ENCODE peak calls at places on chromosomes 3 and 15, in ten cellular contexts. One of them, this sample, is unnamed.

GRCh38 chr3:184682671-184683070 is 29.2 kb downstream of the MAGEF1 start:
- DNase-seq in naive thymus-derived CD4-positive, alpha-beta T cell: no peak
- DNase-seq in neuronal stem cell: no peak
- DNase-seq in heart right ventricle: no peak
- DNase-seq in adrenal gland: no peak
- DNase-seq in left ventricle myocardium inferior: no peak
- DNase-seq in left lung: no peak
- DNase-seq in heart left ventricle: no peak
- DNase-seq in SK-N-SH: no peak
- DNase-seq in HepG2: no peak
- DNase-seq in this sample: no peak

GRCh38 chr3:55330756-55331155 is 156.3 kb downstream of the WNT5A start:
- DNase-seq in adrenal gland: no peak
- DNase-seq in SK-N-SH: no peak
- DNase-seq in heart left ventricle: no peak
- DNase-seq in left ventricle myocardium inferior: no peak
- DNase-seq in left lung: no peak
- DNase-seq in HepG2: no peak
- DNase-seq in neuronal stem cell: no peak
- DNase-seq in naive thymus-derived CD4-positive, alpha-beta T cell: no peak
- DNase-seq in heart right ventricle: no peak
- DNase-seq in this sample: no peak

GRCh38 chr15:48579945-48580671 is 65.4 kb downstream of the FBN1 start:
- DNase-seq in HepG2: no peak
- DNase-seq in adrenal gland: no peak
- DNase-seq in left lung: no peak
- DNase-seq in heart right ventricle: no peak
- DNase-seq in naive thymus-derived CD4-positive, alpha-beta T cell: no peak
- DNase-seq in heart left ventricle: no peak
- DNase-seq in SK-N-SH: no peak
- DNase-seq in neuronal stem cell: no peak
- DNase-seq in left ventricle myocardium inferior: no peak
- DNase-seq in this sample: no peak

GRCh38 chr3:14608298-14608697 is 43.3 kb upstream of the CCDC174 start:
- DNase-seq in heart right ventricle: no peak
- DNase-seq in SK-N-SH: no peak
- DNase-seq in naive thymus-derived CD4-positive, alpha-beta T cell: no peak
- DNase-seq in left ventricle myocardium inferior: no peak
- DNase-seq in neuronal stem cell: no peak
- DNase-seq in left lung: no peak
- DNase-seq in adrenal gland: no peak
- DNase-seq in heart left ventricle: no peak
- DNase-seq in HepG2: no peak
- DNase-seq in this sample: no peak

GRCh38 chr3:73433681-73434080 is 191.1 kb downstream of the PDZRN3 start:
- DNase-seq in heart right ventricle: no peak
- DNase-seq in adrenal gland: no peak
- DNase-seq in neuronal stem cell: no peak
- DNase-seq in SK-N-SH: no peak
- DNase-seq in HepG2: no peak
- DNase-seq in heart left ventricle: no peak
- DNase-seq in naive thymus-derived CD4-positive, alpha-beta T cell: no peak
- DNase-seq in left lung: no peak
- DNase-seq in left ventricle myocardium inferior: no peak
- DNase-seq in this sample: no peak

GRCh38 chr3:53680026-53680425 is 166.2 kb downstream of the CHDH start:
- DNase-seq in heart right ventricle: no peak
- DNase-seq in neuronal stem cell: no peak
- DNase-seq in SK-N-SH: peak; percentile 79
- DNase-seq in naive thymus-derived CD4-positive, alpha-beta T cell: no peak
- DNase-seq in left ventricle myocardium inferior: peak; percentile 24
- DNase-seq in left lung: no peak
- DNase-seq in adrenal gland: peak; percentile 44
- DNase-seq in heart left ventricle: no peak
- DNase-seq in HepG2: no peak
- DNase-seq in this sample: no peak

GRCh38 chr3:122230174-122230573 is 46.7 kb downstream of the CASR start:
- DNase-seq in heart left ventricle: no peak
- DNase-seq in adrenal gland: no peak
- DNase-seq in left ventricle myocardium inferior: no peak
- DNase-seq in heart right ventricle: no peak
- DNase-seq in naive thymus-derived CD4-positive, alpha-beta T cell: no peak
- DNase-seq in neuronal stem cell: no peak
- DNase-seq in HepG2: no peak
- DNase-seq in SK-N-SH: no peak
- DNase-seq in left lung: no peak
- DNase-seq in this sample: no peak

GRCh38 chr3:150106752-150107428 is 136.2 kb upstream of the PFN2 start:
- DNase-seq in heart left ventricle: no peak
- DNase-seq in HepG2: no peak
- DNase-seq in left ventricle myocardium inferior: no peak
- DNase-seq in left lung: no peak
- DNase-seq in adrenal gland: no peak
- DNase-seq in SK-N-SH: peak; percentile 15
- DNase-seq in naive thymus-derived CD4-positive, alpha-beta T cell: no peak
- DNase-seq in neuronal stem cell: peak; percentile 36
- DNase-seq in heart right ventricle: no peak
- DNase-seq in this sample: peak; percentile 62

GRCh38 chr15:66292261-66293084 is 895 bp upstream of the DIS3L start:
- DNase-seq in adrenal gland: no peak
- DNase-seq in naive thymus-derived CD4-positive, alpha-beta T cell: no peak
- DNase-seq in left ventricle myocardium inferior: no peak
- DNase-seq in left lung: no peak
- DNase-seq in HepG2: no peak
- DNase-seq in heart left ventricle: no peak
- DNase-seq in neuronal stem cell: no peak
- DNase-seq in SK-N-SH: no peak
- DNase-seq in heart right ventricle: no peak
- DNase-seq in this sample: no peak

DNA sequence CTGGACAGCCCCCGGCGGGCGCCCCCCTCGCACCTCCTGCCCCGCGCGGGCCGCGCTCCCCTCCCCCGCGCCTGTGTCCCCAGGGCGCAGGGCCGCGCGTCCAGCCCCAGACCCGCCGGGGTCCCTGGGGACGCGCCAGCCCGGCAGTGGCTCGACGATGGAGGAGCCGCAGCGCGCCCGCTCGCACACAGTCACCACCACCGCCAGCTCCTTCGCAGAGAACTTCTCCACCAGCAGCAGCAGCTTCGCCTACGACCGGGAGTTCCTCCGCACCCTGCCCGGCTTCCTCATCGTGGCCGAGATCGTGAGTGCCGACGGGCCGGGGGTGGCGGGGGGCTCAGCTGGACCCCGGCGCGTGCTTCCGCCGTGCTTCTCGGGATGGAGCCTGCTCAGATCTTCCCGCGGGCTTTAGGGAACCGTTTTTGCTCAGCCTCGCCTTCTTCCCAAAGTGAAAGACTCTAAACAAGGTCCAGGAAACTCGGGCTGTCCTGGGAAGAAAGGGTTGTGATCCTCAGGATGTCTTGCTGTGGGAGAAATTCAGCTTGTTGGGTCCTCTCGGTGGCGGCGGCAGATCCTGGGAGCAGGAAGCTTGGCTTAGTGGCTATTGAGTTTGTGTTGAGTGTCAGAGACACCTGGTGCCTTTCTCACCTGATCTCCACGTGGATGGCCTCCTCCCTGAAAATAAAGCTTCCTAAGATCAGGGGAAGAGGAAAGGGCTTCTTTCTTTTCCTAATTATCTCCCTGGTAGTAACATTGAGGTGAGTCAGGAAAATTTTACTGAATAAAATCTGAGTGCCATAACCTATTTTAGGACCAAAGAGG is 547 bp downstream of the CMTM8 start:
- DNase-seq in naive thymus-derived CD4-positive, alpha-beta T cell: peak; percentile 55
- DNase-seq in adrenal gland: no peak
- DNase-seq in heart left ventricle: peak; percentile 43
- DNase-seq in HepG2: no peak
- DNase-seq in left lung: no peak
- DNase-seq in left ventricle myocardium inferior: peak; percentile 43
- DNase-seq in heart right ventricle: peak; percentile 38
- DNase-seq in SK-N-SH: no peak
- DNase-seq in neuronal stem cell: no peak
- DNase-seq in this sample: peak; percentile 22
- H3K9me3 ChIP-seq in naive thymus-derived CD4-positive, alpha-beta T cell: no peaks in the 10 kb centered on the region
- H3K9me3 ChIP-seq in adrenal gland: no peaks in the 10 kb centered on the region
- H3K9me3 ChIP-seq in heart left ventricle: peaks cover 13% of the 10 kb centered on the region
- H3K9me3 ChIP-seq in HepG2: peaks cover 12% of the 10 kb centered on the region
- H3K9me3 ChIP-seq in left lung: no peaks in the 10 kb centered on the region
- H3K9me3 ChIP-seq in left ventricle myocardium inferior: peaks cover 15% of the 10 kb centered on the region
- H3K9me3 ChIP-seq in heart right ventricle: peaks cover 14% of the 10 kb centered on the region
- H3K9me3 ChIP-seq in SK-N-SH: no peaks in the 10 kb centered on the region
- H3K9me3 ChIP-seq in neuronal stem cell: peaks cover 2% of the 10 kb centered on the region
- H3K9me3 ChIP-seq in this sample: no peaks in the 10 kb centered on the region

GRCh38 chr15:25233766-25234350 is 205.0 kb downstream of the UBE3A start:
- DNase-seq in left lung: no peak
- DNase-seq in SK-N-SH: no peak
- DNase-seq in neuronal stem cell: no peak
- DNase-seq in left ventricle myocardium inferior: no peak
- DNase-seq in heart left ventricle: no peak
- DNase-seq in adrenal gland: no peak
- DNase-seq in heart right ventricle: no peak
- DNase-seq in naive thymus-derived CD4-positive, alpha-beta T cell: no peak
- DNase-seq in HepG2: no peak
- DNase-seq in this sample: no peak
- H3K9me3 ChIP-seq in left lung: no peaks in the 10 kb centered on the region
- H3K9me3 ChIP-seq in SK-N-SH: no peaks in the 10 kb centered on the region
- H3K9me3 ChIP-seq in neuronal stem cell: no peaks in the 10 kb centered on the region
- H3K9me3 ChIP-seq in left ventricle myocardium inferior: peaks cover 26% of the 10 kb centered on the region
- H3K9me3 ChIP-seq in heart left ventricle: peaks cover 25% of the 10 kb centered on the region
- H3K9me3 ChIP-seq in adrenal gland: no peaks in the 10 kb centered on the region
- H3K9me3 ChIP-seq in heart right ventricle: peaks cover 8% of the 10 kb centered on the region
- H3K9me3 ChIP-seq in naive thymus-derived CD4-positive, alpha-beta T cell: no peaks in the 10 kb centered on the region
- H3K9me3 ChIP-seq in HepG2: peaks cover 100% of the 10 kb centered on the region
- H3K9me3 ChIP-seq in this sample: no peaks in the 10 kb centered on the region

GRCh38 chr3:43017038-43017437 is 37.9 kb downstream of the GASK1A start:
- DNase-seq in left ventricle myocardium inferior: no peak
- DNase-seq in adrenal gland: no peak
- DNase-seq in heart left ventricle: no peak
- DNase-seq in heart right ventricle: no peak
- DNase-seq in left lung: no peak
- DNase-seq in naive thymus-derived CD4-positive, alpha-beta T cell: no peak
- DNase-seq in neuronal stem cell: no peak
- DNase-seq in SK-N-SH: no peak
- DNase-seq in HepG2: no peak
- DNase-seq in this sample: no peak

GRCh38 chr3:43019168-43019765 is 40.2 kb downstream of the GASK1A start:
- DNase-seq in SK-N-SH: no peak
- DNase-seq in neuronal stem cell: no peak
- DNase-seq in left ventricle myocardium inferior: no peak
- DNase-seq in adrenal gland: no peak
- DNase-seq in heart left ventricle: no peak
- DNase-seq in left lung: no peak
- DNase-seq in heart right ventricle: no peak
- DNase-seq in naive thymus-derived CD4-positive, alpha-beta T cell: no peak
- DNase-seq in HepG2: no peak
- DNase-seq in this sample: no peak

GRCh38 chr3:43015572-43016512 is 36.7 kb downstream of the GASK1A start:
- DNase-seq in left lung: no peak
- DNase-seq in heart right ventricle: no peak
- DNase-seq in neuronal stem cell: no peak
- DNase-seq in naive thymus-derived CD4-positive, alpha-beta T cell: no peak
- DNase-seq in SK-N-SH: no peak
- DNase-seq in left ventricle myocardium inferior: no peak
- DNase-seq in heart left ventricle: no peak
- DNase-seq in HepG2: no peak
- DNase-seq in adrenal gland: no peak
- DNase-seq in this sample: no peak

GRCh38 chr3:43016513-43016865 is 37.4 kb downstream of the GASK1A start:
- DNase-seq in neuronal stem cell: no peak
- DNase-seq in heart left ventricle: no peak
- DNase-seq in HepG2: no peak
- DNase-seq in left ventricle myocardium inferior: no peak
- DNase-seq in adrenal gland: no peak
- DNase-seq in naive thymus-derived CD4-positive, alpha-beta T cell: no peak
- DNase-seq in heart right ventricle: no peak
- DNase-seq in SK-N-SH: no peak
- DNase-seq in left lung: no peak
- DNase-seq in this sample: no peak

DNA sequence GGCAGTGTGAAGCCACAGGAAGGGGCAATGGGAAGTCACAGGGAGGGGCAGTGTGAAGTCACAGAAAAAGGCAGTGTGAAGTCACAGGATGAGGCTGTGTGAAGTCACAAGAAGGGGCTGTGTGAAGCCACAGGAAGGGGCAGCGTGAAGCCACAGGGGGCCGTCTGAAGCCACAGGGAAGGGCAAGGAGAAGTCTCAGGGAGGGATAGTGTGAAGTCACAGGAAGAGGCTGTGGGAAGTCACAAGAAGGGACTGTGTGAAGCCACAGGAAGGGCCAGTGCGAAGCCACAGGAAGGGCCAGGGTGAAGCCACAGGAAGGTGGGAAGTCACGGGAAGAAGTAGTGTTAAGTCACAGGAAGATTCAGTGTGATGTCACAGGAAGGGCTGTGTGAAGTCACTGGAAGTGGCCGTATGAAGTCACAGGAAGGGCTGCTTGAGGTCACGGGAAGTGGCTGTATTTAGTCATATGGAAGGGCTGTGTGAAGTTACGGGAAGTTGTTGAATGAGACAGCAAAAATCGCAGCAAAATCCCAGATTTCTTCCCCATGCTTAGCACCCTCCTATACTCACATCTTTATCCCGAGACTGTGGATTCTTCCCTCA is 38.6 kb downstream of the GASK1A start:
- DNase-seq in SK-N-SH: no peak
- DNase-seq in adrenal gland: no peak
- DNase-seq in neuronal stem cell: no peak
- DNase-seq in HepG2: no peak
- DNase-seq in naive thymus-derived CD4-positive, alpha-beta T cell: no peak
- DNase-seq in heart left ventricle: no peak
- DNase-seq in left lung: no peak
- DNase-seq in heart right ventricle: no peak
- DNase-seq in left ventricle myocardium inferior: no peak
- DNase-seq in this sample: no peak
- H3K9me3 ChIP-seq in SK-N-SH: no peaks in the 10 kb centered on the region
- H3K9me3 ChIP-seq in adrenal gland: no peaks in the 10 kb centered on the region
- H3K9me3 ChIP-seq in neuronal stem cell: peaks cover 9% of the 10 kb centered on the region
- H3K9me3 ChIP-seq in HepG2: peaks cover 45% of the 10 kb centered on the region
- H3K9me3 ChIP-seq in naive thymus-derived CD4-positive, alpha-beta T cell: peaks cover 32% of the 10 kb centered on the region
- H3K9me3 ChIP-seq in heart left ventricle: no peaks in the 10 kb centered on the region
- H3K9me3 ChIP-seq in left lung: no peaks in the 10 kb centered on the region
- H3K9me3 ChIP-seq in heart right ventricle: peaks cover 20% of the 10 kb centered on the region
- H3K9me3 ChIP-seq in left ventricle myocardium inferior: no peaks in the 10 kb centered on the region
- H3K9me3 ChIP-seq in this sample: no peaks in the 10 kb centered on the region

DNA sequence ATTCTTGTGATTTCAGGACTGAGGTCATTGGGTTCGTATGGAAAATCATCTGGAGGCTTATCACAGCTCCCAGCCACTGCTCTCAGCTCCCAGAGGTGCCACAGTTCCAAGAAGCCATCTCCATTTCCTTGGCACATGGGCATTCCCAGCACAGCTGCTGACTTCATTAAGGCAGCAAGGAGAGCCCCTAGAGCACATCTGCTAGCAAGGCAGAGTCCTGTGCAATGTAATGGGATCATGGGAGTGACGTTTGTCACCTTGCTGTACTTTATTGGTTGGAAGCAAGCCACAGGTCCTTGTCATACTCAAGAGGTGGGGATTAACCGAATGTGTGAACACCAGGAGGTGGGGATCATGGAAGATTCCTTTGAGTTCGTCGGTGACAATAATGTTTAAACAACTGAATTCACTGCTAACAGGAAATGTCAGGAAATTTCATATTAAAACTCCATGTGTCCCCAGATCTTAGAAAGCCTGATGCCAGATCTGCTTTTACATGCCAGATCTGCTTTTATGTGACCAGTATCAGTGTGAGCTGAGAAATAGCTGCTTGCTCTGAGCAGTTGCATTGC is 148.8 kb downstream of the GABRG3 start:
- DNase-seq in adrenal gland: no peak
- DNase-seq in left ventricle myocardium inferior: no peak
- DNase-seq in heart right ventricle: no peak
- DNase-seq in heart left ventricle: no peak
- DNase-seq in neuronal stem cell: no peak
- DNase-seq in HepG2: no peak
- DNase-seq in naive thymus-derived CD4-positive, alpha-beta T cell: no peak
- DNase-seq in left lung: no peak
- DNase-seq in SK-N-SH: no peak
- DNase-seq in this sample: no peak
- H3K9me3 ChIP-seq in adrenal gland: no peaks in the 10 kb centered on the region
- H3K9me3 ChIP-seq in left ventricle myocardium inferior: no peaks in the 10 kb centered on the region
- H3K9me3 ChIP-seq in heart right ventricle: peaks cover 10% of the 10 kb centered on the region
- H3K9me3 ChIP-seq in heart left ventricle: peaks cover 9% of the 10 kb centered on the region
- H3K9me3 ChIP-seq in neuronal stem cell: no peaks in the 10 kb centered on the region
- H3K9me3 ChIP-seq in HepG2: peaks cover 34% of the 10 kb centered on the region
- H3K9me3 ChIP-seq in naive thymus-derived CD4-positive, alpha-beta T cell: no peaks in the 10 kb centered on the region
- H3K9me3 ChIP-seq in left lung: no peaks in the 10 kb centered on the region
- H3K9me3 ChIP-seq in SK-N-SH: no peaks in the 10 kb centered on the region
- H3K9me3 ChIP-seq in this sample: no peaks in the 10 kb centered on the region

This sample was measured in MG63.